ENCODE peak calls at places on chromosome 9, in five cellular contexts. F, O, V, L and D are unnamed samples.

GRCh38 chr9:126975327-126976059 is 60.9 kb downstream of the RALGPS1 start:
- DNase-seq in F (no peak), O (no peak), V (no peak), L (no peak), D (no peak)

GRCh38 chr9:91122755-91123154 is 239.0 kb downstream of the AUH start:
- DNase-seq in F (no peak), O (no peak), V (no peak), L (no peak), D (no peak)

GRCh38 chr9:4980046-4980727 is 4.9 kb upstream of the JAK2 start:
- DNase-seq in F (no peak), O (peak; percentile 43), V (no peak), L (no peak), D (no peak)

GRCh38 chr9:127318651-127319167 is 54.1 kb downstream of the GARNL3 start:
- DNase-seq in F (peak; percentile 37), O (no peak), V (no peak), L (no peak), D (peak; percentile 49)

GRCh38 chr9:75775173-75775572 is 115.3 kb upstream of the PCSK5 start:
- DNase-seq in F (no peak), O (no peak), V (no peak), L (peak; percentile 48), D (peak; percentile 68)

GRCh38 chr9:110688329-110688728 is 19.7 kb downstream of the MUSK start:
- DNase-seq in F (no peak), O (no peak), V (no peak), L (no peak), D (no peak)

GRCh38 chr9:75422939-75423522 is 334.7 kb downstream of the OSTF1 start:
- DNase-seq in F (no peak), O (no peak), V (no peak), L (no peak), D (no peak)

GRCh38 chr9:126935630-126936029 is 21.0 kb downstream of the RALGPS1 start:
- DNase-seq in F (no peak), O (no peak), V (no peak), L (no peak), D (no peak)

GRCh38 chr9:109705515-109705914 is 74.5 kb upstream of the PALM2AKAP2 start:
- DNase-seq in F (peak; percentile 23), O (no peak), V (no peak), L (no peak), D (no peak)

GRCh38 chr9:130689572-130689936 is 4.0 kb upstream of the EXOSC2 start:
- DNase-seq in F (no peak), O (no peak), V (no peak), L (no peak), D (no peak)